ENCODE peak calls at places on chromosomes 12 and 14, in five cellular contexts. One of them, this sample, is unnamed.

GRCh38 chr12:103814436-103814835 is 26.6 kb downstream of the NT5DC3 start:
- DNase-seq in OCI-LY7: no peak
- DNase-seq in mesendoderm: no peak
- DNase-seq in adipocyte: no peak
- DNase-seq in lower leg skin: no peak
- DNase-seq in this sample: no peak

GRCh38 chr12:3261782-3262359 is 184.7 kb downstream of the TSPAN9 start:
- DNase-seq in lower leg skin: no peak
- DNase-seq in mesendoderm: no peak
- DNase-seq in adipocyte: peak; percentile 9
- DNase-seq in OCI-LY7: no peak
- DNase-seq in this sample: no peak

GRCh38 chr14:70905316-70905715 is 1.9 kb upstream of the PCNX1 start:
- DNase-seq in adipocyte: peak; percentile 96
- DNase-seq in mesendoderm: no peak
- DNase-seq in OCI-LY7: no peak
- DNase-seq in lower leg skin: peak; percentile 86
- DNase-seq in this sample: peak; percentile 24

GRCh38 chr14:93496856-93497255 is 66.1 kb downstream of the UNC79 start:
- DNase-seq in adipocyte: no peak
- DNase-seq in mesendoderm: peak; percentile 29
- DNase-seq in lower leg skin: no peak
- DNase-seq in OCI-LY7: no peak
- DNase-seq in this sample: no peak

GRCh38 chr12:51188359-51189051 is 15.6 kb upstream of the TFCP2 start:
- DNase-seq in mesendoderm: no peak
- DNase-seq in lower leg skin: no peak
- DNase-seq in adipocyte: no peak
- DNase-seq in OCI-LY7: peak; percentile 76
- DNase-seq in this sample: no peak

GRCh38 chr12:31035944-31036665 is 37.6 kb upstream of the DDX11 start:
- DNase-seq in lower leg skin: peak; percentile 66
- DNase-seq in OCI-LY7: no peak
- DNase-seq in mesendoderm: no peak
- DNase-seq in adipocyte: peak; percentile 54
- DNase-seq in this sample: no peak

GRCh38 chr14:106556665-106557289 is 1030.4 kb downstream of the TMEM121 start:
- DNase-seq in lower leg skin: peak; percentile 86
- DNase-seq in adipocyte: no peak
- DNase-seq in mesendoderm: no peak
- DNase-seq in OCI-LY7: peak; percentile 66
- DNase-seq in this sample: peak; percentile 69

GRCh38 chr12:79083181-79083580 is 218.6 kb downstream of the SYT1 start:
- DNase-seq in mesendoderm: peak; percentile 27
- DNase-seq in OCI-LY7: no peak
- DNase-seq in adipocyte: peak; percentile 2
- DNase-seq in lower leg skin: no peak
- DNase-seq in this sample: no peak

GRCh38 chr14:50615056-50615455 is 53.0 kb downstream of the SAV1 start:
- DNase-seq in lower leg skin: no peak
- DNase-seq in adipocyte: no peak
- DNase-seq in OCI-LY7: no peak
- DNase-seq in mesendoderm: no peak
- DNase-seq in this sample: no peak

DNA sequence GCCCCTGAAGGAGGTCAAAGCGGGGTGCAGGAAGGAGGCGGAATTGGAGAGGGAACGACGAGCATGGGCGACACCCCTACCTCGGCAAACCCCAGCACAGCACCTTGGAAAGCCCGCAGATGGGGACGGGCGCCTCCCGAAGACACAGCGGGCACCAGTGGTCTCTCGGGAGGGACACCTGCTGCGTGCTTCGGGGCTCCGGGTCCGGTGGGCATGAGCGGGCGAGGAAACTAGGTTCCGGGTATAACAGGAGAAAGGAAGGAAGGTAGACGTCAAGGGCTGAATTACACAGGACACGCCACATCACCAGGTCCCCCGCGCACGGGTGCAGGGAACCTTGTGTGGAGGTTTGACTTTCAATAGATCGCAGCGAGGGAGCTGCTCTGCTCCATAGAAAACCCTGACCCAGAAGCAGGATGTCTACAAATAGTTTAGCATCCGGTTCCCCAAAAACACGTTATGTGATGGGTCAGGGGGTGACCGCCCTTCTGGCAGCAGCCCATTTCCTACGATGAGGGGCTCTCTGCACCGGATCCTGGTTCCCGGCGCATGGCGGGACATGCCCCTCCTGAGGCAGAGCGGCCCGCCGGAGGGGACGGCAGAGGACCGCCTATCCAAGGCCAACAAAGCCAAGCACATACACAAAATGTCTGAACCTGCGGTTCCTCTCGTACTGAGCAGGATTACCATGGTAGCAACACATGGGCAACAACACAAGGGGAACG is 196.9 kb downstream of the ALG10 start:
- DNase-seq in OCI-LY7: no peak
- DNase-seq in mesendoderm: peak; percentile 14
- DNase-seq in adipocyte: no peak
- DNase-seq in lower leg skin: peak; percentile 71
- DNase-seq in this sample: no peak
- H3K4me3 ChIP-seq in OCI-LY7: no peak overlapping the region
- H3K4me3 ChIP-seq in mesendoderm: no peak overlapping the region
- H3K4me3 ChIP-seq in adipocyte: peak overlapping the region; percentile 52
- H3K4me3 ChIP-seq in lower leg skin: no peak overlapping the region
- H3K4me3 ChIP-seq in this sample: no peak overlapping the region

GRCh38 chr14:21023174-21023573 is 1.7 kb downstream of the NDRG2 start:
- DNase-seq in lower leg skin: peak; percentile 85
- DNase-seq in adipocyte: no peak
- DNase-seq in mesendoderm: no peak
- DNase-seq in OCI-LY7: no peak
- DNase-seq in this sample: no peak

GRCh38 chr14:21019377-21019776 is 5.5 kb downstream of the NDRG2 start:
- DNase-seq in mesendoderm: no peak
- DNase-seq in OCI-LY7: no peak
- DNase-seq in lower leg skin: no peak
- DNase-seq in adipocyte: no peak
- DNase-seq in this sample: no peak

GRCh38 chr14:21018286-21018685 is 6.6 kb downstream of the NDRG2 start:
- DNase-seq in lower leg skin: peak; percentile 79
- DNase-seq in OCI-LY7: no peak
- DNase-seq in adipocyte: no peak
- DNase-seq in mesendoderm: no peak
- DNase-seq in this sample: no peak

GRCh38 chr14:21022686-21023085 is 2.2 kb downstream of the NDRG2 start:
- DNase-seq in OCI-LY7: no peak
- DNase-seq in adipocyte: no peak
- DNase-seq in lower leg skin: peak; percentile 68
- DNase-seq in mesendoderm: no peak
- DNase-seq in this sample: no peak

GRCh38 chr14:21020977-21021545 is 3.8 kb downstream of the NDRG2 start:
- DNase-seq in mesendoderm: no peak
- DNase-seq in lower leg skin: peak; percentile 17
- DNase-seq in adipocyte: no peak
- DNase-seq in OCI-LY7: no peak
- DNase-seq in this sample: no peak
- H3K4me3 ChIP-seq in mesendoderm: no peak overlapping the region
- H3K4me3 ChIP-seq in lower leg skin: no peak overlapping the region
- H3K4me3 ChIP-seq in adipocyte: no peak overlapping the region
- H3K4me3 ChIP-seq in OCI-LY7: no peak overlapping the region
- H3K4me3 ChIP-seq in this sample: no peak overlapping the region

DNA sequence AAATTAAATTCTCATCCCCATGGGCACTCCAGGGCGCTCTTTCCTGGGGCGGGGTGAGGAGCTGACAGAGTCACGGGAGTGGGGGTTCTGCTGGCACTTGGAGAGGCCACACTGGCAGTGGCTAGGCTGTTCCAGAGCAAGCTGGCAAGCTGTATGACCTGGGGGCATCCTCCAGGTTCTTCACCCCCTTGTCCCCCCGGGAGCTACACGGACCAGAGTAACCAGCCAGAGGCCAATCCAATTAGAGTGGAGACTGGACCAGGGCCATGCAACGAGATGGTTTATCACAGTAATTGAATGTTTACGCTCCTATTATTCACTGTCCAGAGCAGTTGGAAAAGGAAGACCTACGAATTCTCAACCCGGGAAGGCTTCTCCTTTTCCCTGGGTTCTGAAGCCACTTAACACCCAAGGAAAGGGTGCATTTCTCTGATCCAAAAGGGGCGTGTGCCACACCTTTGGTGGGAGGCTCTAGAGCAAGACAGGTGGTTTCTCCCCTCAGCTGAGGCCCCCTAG is 43.8 kb upstream of the PNMA1 start:
- DNase-seq in OCI-LY7: no peak
- DNase-seq in mesendoderm: no peak
- DNase-seq in lower leg skin: peak; percentile 88
- DNase-seq in adipocyte: peak; percentile 35
- DNase-seq in this sample: no peak
- H3K4me3 ChIP-seq in OCI-LY7: peak overlapping the region; percentile 78
- H3K4me3 ChIP-seq in mesendoderm: no peak overlapping the region
- H3K4me3 ChIP-seq in lower leg skin: peak overlapping the region; percentile 66
- H3K4me3 ChIP-seq in adipocyte: peak overlapping the region; percentile 86
- H3K4me3 ChIP-seq in this sample: no peak overlapping the region

DNA sequence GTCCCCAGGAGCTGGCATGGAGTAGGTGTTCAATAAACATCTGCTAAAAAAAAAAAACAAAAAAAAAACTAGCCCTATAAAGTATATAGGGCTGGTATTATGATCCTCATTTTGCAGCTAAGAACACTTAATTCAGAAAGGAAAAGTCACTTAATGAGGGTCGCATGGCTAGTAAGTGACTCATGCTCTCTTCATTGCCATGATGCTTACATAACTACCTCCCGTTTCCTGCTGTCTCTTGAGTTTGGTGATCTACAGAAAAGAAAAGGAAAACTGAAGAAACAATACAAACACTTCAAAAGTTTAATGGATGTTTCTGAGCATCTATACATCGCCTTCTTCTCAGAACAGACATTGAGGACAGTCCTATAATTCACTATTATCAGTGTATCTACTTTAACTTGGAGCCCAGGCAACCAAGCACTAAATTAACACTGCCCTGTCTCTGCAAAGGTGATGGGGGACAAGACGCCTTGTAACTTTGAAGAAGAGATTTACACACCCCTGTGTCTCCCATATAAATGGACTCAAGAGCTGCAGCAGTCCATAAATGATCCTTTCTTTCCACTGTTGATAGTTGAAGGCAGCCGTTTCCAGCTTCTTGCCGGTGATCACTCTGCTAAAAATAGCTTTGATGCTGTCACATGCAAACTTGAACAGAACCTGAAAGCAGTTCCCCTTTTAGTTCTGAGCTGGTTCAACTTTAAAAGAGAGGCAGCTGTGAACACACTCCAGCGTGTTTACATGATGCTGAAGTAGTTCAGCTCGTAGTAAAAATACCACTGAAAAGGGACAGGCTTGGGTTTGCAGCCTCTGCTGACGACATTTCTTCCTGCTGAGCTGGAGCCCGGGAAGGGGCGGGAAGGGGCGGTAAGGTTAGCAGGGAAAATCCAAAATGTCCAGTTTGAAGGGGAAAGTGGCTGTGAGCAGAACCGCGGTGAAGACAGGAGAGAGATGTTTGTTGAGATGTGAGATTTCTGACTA is 113.3 kb downstream of the FOXN3 start:
- DNase-seq in mesendoderm: peak; percentile 80
- DNase-seq in OCI-LY7: peak; percentile 94
- DNase-seq in adipocyte: peak; percentile 77
- DNase-seq in lower leg skin: no peak
- DNase-seq in this sample: no peak
- H3K4me3 ChIP-seq in mesendoderm: no peak overlapping the region
- H3K4me3 ChIP-seq in OCI-LY7: peak overlapping the region; percentile 65
- H3K4me3 ChIP-seq in adipocyte: peak overlapping the region; percentile 65
- H3K4me3 ChIP-seq in lower leg skin: no peak overlapping the region
- H3K4me3 ChIP-seq in this sample: no peak overlapping the region

DNA sequence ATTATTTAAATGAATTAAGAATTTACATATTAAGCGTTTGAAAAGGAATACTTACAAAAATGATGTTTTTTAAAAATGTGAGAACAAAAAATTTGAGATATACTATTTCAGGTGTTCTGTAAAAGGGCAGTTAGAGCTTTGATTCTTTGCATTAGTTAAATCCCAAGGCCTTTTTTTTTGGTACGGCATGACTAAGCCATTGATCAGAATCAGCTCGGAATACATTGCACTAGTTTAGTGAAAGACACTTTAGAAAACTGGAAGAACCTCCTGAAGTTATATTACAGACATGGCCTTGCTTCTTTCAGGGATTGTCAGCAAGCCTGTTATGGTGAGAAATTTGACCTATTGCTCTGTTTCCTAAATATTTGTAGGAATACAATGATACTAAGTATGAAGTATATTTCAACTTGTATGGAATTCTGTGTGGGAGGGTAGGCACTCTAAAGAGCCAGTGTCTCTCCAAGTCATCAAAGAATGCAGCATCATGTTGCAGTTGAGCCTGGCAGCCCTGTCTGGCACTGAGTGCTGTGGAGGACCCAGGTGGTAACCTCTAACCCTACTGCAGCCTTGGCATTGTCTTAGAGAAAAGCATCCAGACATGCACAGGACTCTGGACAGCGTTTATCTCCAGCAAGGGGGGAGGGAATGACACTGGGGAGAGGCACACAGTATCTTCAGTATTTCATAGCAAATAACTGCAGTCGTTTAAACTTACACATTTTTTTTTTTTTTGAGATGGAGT is 1.5 kb downstream of the KLC1 start:
- DNase-seq in lower leg skin: no peak
- DNase-seq in OCI-LY7: no peak
- DNase-seq in mesendoderm: no peak
- DNase-seq in adipocyte: peak; percentile 60
- DNase-seq in this sample: no peak
- H3K4me3 ChIP-seq in lower leg skin: no peak overlapping the region
- H3K4me3 ChIP-seq in OCI-LY7: peak overlapping the region; percentile 90
- H3K4me3 ChIP-seq in mesendoderm: no peak overlapping the region
- H3K4me3 ChIP-seq in adipocyte: peak overlapping the region; percentile 86
- H3K4me3 ChIP-seq in this sample: peak overlapping the region; percentile 84

GRCh38 chr14:59870277-59871165 is at the start of gene RTN1:
- DNase-seq in adipocyte: peak; percentile 60
- DNase-seq in mesendoderm: peak; percentile 76
- DNase-seq in lower leg skin: peak; percentile 92
- DNase-seq in OCI-LY7: no peak
- DNase-seq in this sample: peak; percentile 83
- H3K4me3 ChIP-seq in adipocyte: peak within 1 kb of the TSS; percentile 84
- H3K4me3 ChIP-seq in mesendoderm: peak within 1 kb of the TSS; percentile 21
- H3K4me3 ChIP-seq in lower leg skin: peak within 1 kb of the TSS; percentile 39
- H3K4me3 ChIP-seq in OCI-LY7: peak within 1 kb of the TSS; percentile 37
- H3K4me3 ChIP-seq in this sample: peak within 1 kb of the TSS; percentile 57

DNA sequence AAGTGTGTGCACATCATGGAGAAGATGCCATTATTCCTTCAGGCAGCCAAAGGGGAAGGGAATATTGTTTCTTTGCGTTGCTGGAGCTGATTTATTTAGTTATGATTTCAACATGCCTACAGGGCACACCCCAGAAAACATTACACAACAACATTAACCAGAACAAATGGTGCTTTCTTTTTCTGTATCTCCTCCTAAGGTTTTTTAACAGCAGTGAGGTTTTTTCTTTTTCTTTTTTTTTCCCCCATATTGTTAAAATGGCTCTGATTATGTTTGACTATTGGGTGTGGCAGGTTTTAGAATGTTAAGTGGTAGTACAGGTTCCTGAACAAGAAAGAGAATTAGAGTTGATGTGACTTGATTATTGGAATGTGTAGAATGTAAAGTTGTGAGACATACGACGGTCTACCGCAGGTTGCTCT is 144.8 kb downstream of the RAD51B start:
- DNase-seq in adipocyte: peak; percentile 90
- DNase-seq in lower leg skin: no peak
- DNase-seq in mesendoderm: no peak
- DNase-seq in OCI-LY7: no peak
- DNase-seq in this sample: no peak
- H3K4me3 ChIP-seq in adipocyte: peak overlapping the region; percentile 76
- H3K4me3 ChIP-seq in lower leg skin: no peak overlapping the region
- H3K4me3 ChIP-seq in mesendoderm: no peak overlapping the region
- H3K4me3 ChIP-seq in OCI-LY7: no peak overlapping the region
- H3K4me3 ChIP-seq in this sample: no peak overlapping the region

This sample was measured in WERI-Rb-1.